ENCODE peak calls at places on chromosomes 11 and 22, in four cellular contexts. Z is NCI-H460, P is H7, B is HEK293T. E is an unnamed sample.

GRCh38 chr11:30653606-30654005 is 67.5 kb upstream of the MPPED2 start:
- DNase-seq in P (no peak), Z (no peak), B (no peak), E (no peak)

GRCh38 chr11:110173775-110174644 is 80.8 kb downstream of the ZC3H12C start:
- DNase-seq in P (peak), B (peak), Z (peak), E (no peak)

GRCh38 chr11:14967581-14968214 is 4.5 kb downstream of the CALCA start:
- DNase-seq in Z (no peak), B (no peak), P (no peak), E (no peak)

GRCh38 chr11:76798202-76798581 is 15.0 kb downstream of the TSKU start:
- DNase-seq in Z (no peak), P (no peak), B (peak), E (no peak)

GRCh38 chr11:69817265-69818236 is 1.7 kb downstream of the FGF3 start:
- DNase-seq in B (peak), Z (no peak), P (peak), E (peak)

GRCh38 chr22:50139843-50140415 is 30.6 kb upstream of the PANX2 start:
- DNase-seq in Z (no peak), B (no peak), P (peak), E (no peak)

GRCh38 chr11:120794748-120795147 is 229.2 kb upstream of the TBCEL start:
- DNase-seq in B (no peak), Z (no peak), P (peak), E (no peak)

GRCh38 chr11:57073121-57073520 is 84.4 kb downstream of the OR5AK2 start:
- DNase-seq in Z (no peak), B (no peak), P (no peak), E (no peak)

GRCh38 chr11:87463486-87464102 is 425.9 kb downstream of the TMEM135 start:
- DNase-seq in Z (peak), P (peak), B (peak), E (no peak)

GRCh38 chr11:2913029-2913431 is 16.2 kb downstream of the PHLDA2 start:
- DNase-seq in Z (no peak), P (peak), B (no peak), E (no peak)

GRCh38 chr11:65496304-65497140 is 2.3 kb upstream of the MALAT1 start:
- DNase-seq in B (no peak), P (no peak), Z (no peak), E (peak)

GRCh38 chr22:30290318-30290678 is 993 bp upstream of the CASTOR1 start:
- DNase-seq in Z (no peak), P (no peak), B (no peak), E (peak)

GRCh38 chr22:28900379-28900778 is 17.0 kb downstream of the ZNRF3 start:
- DNase-seq in Z (no peak), P (no peak), B (no peak), E (no peak)

GRCh38 chr11:75583710-75584658 is 21.9 kb downstream of the SERPINH1 start:
- DNase-seq in Z (no peak), B (peak), P (peak), E (no peak)

GRCh38 chr11:35083181-35084061 is 55.5 kb upstream of the CD44 start:
- DNase-seq in Z (no peak), P (peak), B (no peak), E (peak)

GRCh38 chr22:46881373-46882118 is 119.1 kb downstream of the TBC1D22A start:
- DNase-seq in B (no peak), Z (no peak), P (no peak), E (no peak)

GRCh38 chr11:37006563-37006962 is 408.5 kb upstream of the RAG2 start:
- DNase-seq in P (no peak), Z (no peak), B (no peak), E (no peak)

GRCh38 chr11:2929511-2929879 is 275 bp upstream of the PHLDA2 start:
- DNase-seq in B (no peak), P (no peak), Z (peak), E (peak)

GRCh38 chr22:30321461-30321860 is 5.3 kb downstream of the TBC1D10A start:
- DNase-seq in P (no peak), B (no peak), Z (no peak), E (no peak)

GRCh38 chr11:12131943-12132789 is 21.8 kb downstream of the MICAL2 start:
- DNase-seq in P (no peak), Z (no peak), B (no peak), E (no peak)

E was measured in SJSA1.